ENCODE peak calls at places on chromosomes 1 and 21, in four cellular contexts. One of them, this sample, is unnamed.

GRCh38 chr21:14215971-14216621 is at the start of gene RBM11:
- DNase-seq in endothelial cell: peak
- DNase-seq in midbrain: peak
- DNase-seq in iris pigment epithelial cell: peak
- DNase-seq in this sample: peak

GRCh38 chr21:40595806-40596205 is 251.2 kb downstream of the DSCAM start:
- DNase-seq in iris pigment epithelial cell: no peak
- DNase-seq in midbrain: no peak
- DNase-seq in endothelial cell: no peak
- DNase-seq in this sample: peak

GRCh38 chr1:21869620-21870121 is 57.6 kb downstream of the LDLRAD2 start:
- DNase-seq in endothelial cell: no peak
- DNase-seq in midbrain: peak
- DNase-seq in iris pigment epithelial cell: peak
- DNase-seq in this sample: peak

GRCh38 chr1:21939650-21940374 is 2.7 kb upstream of the HSPG2 start:
- DNase-seq in midbrain: peak
- DNase-seq in endothelial cell: no peak
- DNase-seq in iris pigment epithelial cell: peak
- DNase-seq in this sample: peak

GRCh38 chr1:245118806-245119205 is 36.0 kb upstream of the KIF26B start:
- DNase-seq in midbrain: no peak
- DNase-seq in iris pigment epithelial cell: no peak
- DNase-seq in endothelial cell: no peak
- DNase-seq in this sample: no peak

GRCh38 chr1:26799479-26800133 is 11.9 kb downstream of the PIGV start:
- DNase-seq in midbrain: peak
- DNase-seq in endothelial cell: no peak
- DNase-seq in iris pigment epithelial cell: peak
- DNase-seq in this sample: peak

GRCh38 chr1:205666372-205667166 is 13.7 kb downstream of the SLC45A3 start:
- DNase-seq in endothelial cell: no peak
- DNase-seq in iris pigment epithelial cell: no peak
- DNase-seq in midbrain: no peak
- DNase-seq in this sample: no peak

GRCh38 chr1:201633811-201634210 is 94.9 kb downstream of the NAV1 start:
- DNase-seq in endothelial cell: no peak
- DNase-seq in iris pigment epithelial cell: peak
- DNase-seq in midbrain: no peak
- DNase-seq in this sample: no peak

GRCh38 chr21:29187939-29188338 is 57.5 kb downstream of the MAP3K7CL start:
- DNase-seq in iris pigment epithelial cell: peak
- DNase-seq in endothelial cell: no peak
- DNase-seq in midbrain: no peak
- DNase-seq in this sample: peak

GRCh38 chr1:219027161-219027673 is 146.5 kb upstream of the LYPLAL1 start:
- DNase-seq in endothelial cell: no peak
- DNase-seq in midbrain: no peak
- DNase-seq in iris pigment epithelial cell: no peak
- DNase-seq in this sample: no peak